ENCODE peak calls at places on chromosomes 6 and 20, in six cellular contexts. K, O, E, I, M and B are unnamed samples.

GRCh38 chr6:82144852-82145332 is 102.7 kb downstream of the IBTK start:
- DNase-seq in I (peak), E (peak), K (peak), M (peak), O (peak), B (peak)

GRCh38 chr6:7041511-7042026 is 66.2 kb upstream of the RREB1 start:
- DNase-seq in I (no peak), K (no peak), M (no peak), E (no peak), O (no peak), B (no peak)

GRCh38 chr6:98842489-98843180 is 8.3 kb downstream of the POU3F2 start:
- DNase-seq in M (no peak), K (no peak), E (no peak), I (no peak), O (no peak), B (no peak)

GRCh38 chr20:37988555-37988954 is 44.7 kb downstream of the TTI1 start:
- DNase-seq in I (no peak), M (no peak), E (no peak), K (no peak), O (no peak), B (peak)

GRCh38 chr20:29079769-29080690 is 2177.4 kb upstream of the DEFB115 start:
- DNase-seq in K (no peak), O (no peak), M (no peak), E (peak), I (no peak), B (no peak)

GRCh38 chr6:16991981-16992629 is 109.7 kb upstream of the STMND1 start:
- DNase-seq in O (no peak), E (no peak), I (no peak), K (no peak), M (no peak), B (no peak)

GRCh38 chr20:58959652-58960051 is 21.4 kb upstream of the NELFCD start:
- DNase-seq in O (no peak), K (no peak), M (no peak), I (no peak), E (peak), B (no peak)

GRCh38 chr6:161233986-161234620 is 39.8 kb downstream of the AGPAT4 start:
- DNase-seq in K (peak), E (peak), I (no peak), O (no peak), M (peak), B (peak)

GRCh38 chr6:165746331-165746730 is 83.3 kb upstream of the PDE10A start:
- DNase-seq in O (no peak), E (no peak), M (no peak), K (no peak), I (no peak), B (no peak)

GRCh38 chr20:59173938-59174496 is 10.4 kb downstream of the ZNF831 start:
- DNase-seq in I (no peak), O (peak), M (no peak), E (no peak), K (no peak), B (no peak)

GRCh38 chr20:60725311-60725906 is 526.7 kb upstream of the CDH4 start:
- DNase-seq in O (no peak), K (no peak), E (no peak), I (no peak), M (no peak), B (no peak)

GRCh38 chr6:166579234-166579575 is 7.3 kb downstream of the RAMACL start:
- DNase-seq in I (no peak), O (no peak), M (no peak), E (no peak), K (no peak), B (no peak)

GRCh38 chr6:37502703-37503485 is 3.2 kb upstream of the CCDC167 start:
- DNase-seq in M (no peak), K (no peak), I (no peak), E (no peak), O (no peak), B (no peak)

GRCh38 chr6:135187372-135187771 is 6.3 kb downstream of the MYB start:
- DNase-seq in E (no peak), I (no peak), M (no peak), K (no peak), O (no peak), B (no peak)

GRCh38 chr6:135281227-135281626 is 100.1 kb downstream of the MYB start:
- DNase-seq in I (no peak), M (no peak), O (no peak), E (peak), K (no peak), B (no peak)

GRCh38 chr6:163533443-163533842 is 118.9 kb downstream of the QKI start:
- DNase-seq in M (no peak), K (no peak), O (no peak), I (no peak), E (peak), B (peak)

GRCh38 chr6:34390531-34391013 is 1.9 kb downstream of the NUDT3 start:
- DNase-seq in M (no peak), I (no peak), O (no peak), K (no peak), E (no peak), B (no peak)

GRCh38 chr20:17663486-17663885 is 18.6 kb downstream of the RRBP1 start:
- DNase-seq in I (no peak), E (peak), O (peak), K (no peak), M (no peak), B (peak)

GRCh38 chr20:2289475-2289874 is 6.3 kb upstream of the TGM3 start:
- DNase-seq in I (no peak), O (no peak), M (no peak), K (no peak), E (no peak), B (no peak)

GRCh38 chr20:34370062-34370461 is 7.0 kb downstream of the ITCH start:
- DNase-seq in K (no peak), E (no peak), M (no peak), O (no peak), I (no peak), B (no peak)

GRCh38 chr6:116633685-116634084 is 17.4 kb downstream of the RSPH4A start:
- DNase-seq in I (no peak), M (no peak), O (no peak), K (no peak), E (no peak), B (no peak)

GRCh38 chr6:6569768-6570167 is 18.8 kb upstream of the LY86 start:
- DNase-seq in E (no peak), O (no peak), K (no peak), M (no peak), I (no peak), B (no peak)

GRCh38 chr6:116572162-116572561 is 858 bp downstream of the RWDD1 start:
- DNase-seq in M (peak), E (peak), K (no peak), O (no peak), I (no peak), B (peak)

GRCh38 chr6:145028144-145028818 is 707.0 kb downstream of the EPM2A start:
- DNase-seq in I (no peak), M (no peak), K (peak), O (no peak), E (peak), B (peak)

GRCh38 chr6:36595168-36595818 is 1.1 kb downstream of the SRSF3 start:
- DNase-seq in E (peak), I (no peak), M (no peak), K (no peak), O (peak), B (peak)

GRCh38 chr6:119612176-119612870 is 262.8 kb upstream of the MAN1A1 start:
- DNase-seq in I (no peak), K (no peak), O (no peak), M (no peak), E (peak), B (no peak)

GRCh38 chr6:25981529-25982263 is 19.1 kb downstream of the TRIM38 start:
- DNase-seq in K (no peak), M (no peak), E (no peak), I (no peak), O (no peak), B (no peak)

GRCh38 chr6:160178271-160178670 is 56.7 kb downstream of the SLC22A1 start:
- DNase-seq in E (no peak), M (no peak), O (no peak), K (no peak), I (no peak), B (no peak)

GRCh38 chr6:132932566-132932965 is 118.2 kb downstream of the RPS12 start:
- DNase-seq in O (no peak), K (no peak), M (no peak), I (no peak), E (no peak), B (no peak)

GRCh38 chr20:63100926-63101699 is 94.3 kb upstream of the BHLHE23 start:
- DNase-seq in E (no peak), I (no peak), O (peak), M (no peak), K (no peak), B (no peak)

GRCh38 chr6:138541793-138542481 is 42.6 kb upstream of the NHSL1 start:
- DNase-seq in K (no peak), E (peak), M (no peak), I (no peak), O (no peak), B (no peak)

GRCh38 chr6:121660277-121660676 is 224.8 kb downstream of the GJA1 start:
- DNase-seq in I (no peak), E (no peak), K (no peak), M (no peak), O (no peak), B (no peak)
- H3K4me3 ChIP-seq in I (no peak), E (no peak), K (no peak), M (no peak), O (no peak), B (no peak)

DNA sequence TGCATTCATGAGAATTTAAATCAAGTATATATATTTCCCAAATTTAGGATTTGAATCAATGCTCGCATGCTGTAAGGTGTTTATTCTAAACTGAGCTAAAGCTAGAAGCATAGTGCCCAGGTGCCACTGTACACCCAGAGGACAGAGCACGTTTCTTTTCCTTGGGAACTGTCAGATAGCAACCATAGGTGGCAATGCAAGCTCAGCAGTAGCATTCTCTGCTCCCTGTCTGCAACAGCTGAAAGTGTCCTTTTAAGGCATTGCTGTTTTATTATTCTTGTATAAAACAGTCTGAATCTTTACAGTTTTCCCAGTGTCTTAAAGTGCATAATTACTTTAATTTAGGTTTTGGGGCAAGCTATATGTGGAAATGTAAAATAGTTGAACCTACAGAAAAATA is 443.4 kb upstream of the MMS22L start:
- DNase-seq in K (no peak), M (no peak), O (no peak), E (no peak), I (no peak), B (no peak)
- TF ChIP-seq CTCF in K (no peak), M (no peak), O (no peak), E (no peak), I (no peak), B (no peak)

DNA sequence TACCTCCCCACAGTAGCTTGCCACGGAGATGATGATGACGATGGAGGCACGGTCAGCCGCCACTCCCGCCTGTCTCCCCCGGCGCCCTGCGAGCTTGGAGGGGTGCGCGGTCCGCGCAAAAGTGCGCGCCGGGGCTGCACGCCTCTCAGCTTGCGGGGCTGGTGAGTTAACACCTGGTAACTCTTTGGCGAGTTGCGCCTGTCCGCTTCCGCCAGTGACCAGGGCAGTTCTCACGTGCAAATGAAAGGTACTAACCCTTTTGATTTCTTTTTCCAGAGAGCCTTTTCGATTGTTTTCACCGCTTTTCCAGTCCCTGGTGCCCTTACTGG is 6.1 kb downstream of the GRIK2 start:
- DNase-seq in E (no peak), I (no peak), K (no peak), O (no peak), M (no peak), B (no peak)
- H3K4me3 ChIP-seq in E (peak), I (no peak), K (no peak), O (no peak), M (no peak), B (peak)

DNA sequence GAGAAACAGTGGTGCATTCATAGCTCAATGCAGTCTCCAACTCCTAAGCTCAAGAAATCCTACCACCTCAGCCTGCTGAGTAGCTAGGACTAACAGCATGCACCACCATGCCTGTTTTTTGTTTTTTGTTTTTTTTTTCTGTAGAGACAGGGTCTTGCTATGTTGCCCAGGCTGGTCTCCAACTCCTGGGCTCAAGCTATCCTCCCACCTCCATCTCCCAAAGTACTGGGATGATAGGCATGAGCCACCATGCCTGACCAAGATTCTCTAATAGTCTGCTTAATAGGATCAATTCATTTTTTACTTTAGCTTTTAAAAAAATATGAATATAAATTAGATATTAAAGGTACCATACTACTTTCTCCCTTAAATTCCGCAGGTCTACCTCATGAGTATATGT is 152.3 kb upstream of the BEND3 start:
- DNase-seq in K (no peak), E (no peak), O (no peak), I (no peak), M (no peak), B (no peak)
- TF ChIP-seq CTCF in K (no peak), E (no peak), O (no peak), I (no peak), M (no peak), B (no peak)

DNA sequence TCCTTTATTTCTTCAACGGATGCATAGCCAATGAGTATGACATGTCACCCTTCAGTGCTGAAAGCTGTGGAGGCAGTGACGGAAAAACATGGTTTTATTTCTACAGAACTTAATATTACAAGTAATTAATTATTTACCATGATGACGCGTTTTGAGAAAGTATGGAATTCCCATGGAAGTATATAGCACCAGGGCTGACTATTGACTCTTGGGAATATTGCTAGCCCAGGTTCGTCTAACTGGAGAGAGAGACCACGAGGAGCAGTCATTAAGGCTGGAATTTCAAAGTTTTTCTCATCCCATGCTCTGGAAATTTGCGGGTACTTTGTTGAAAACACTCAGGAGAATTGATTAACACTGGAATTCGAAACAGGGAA is 155.2 kb upstream of the PRSS16 start:
- DNase-seq in M (no peak), O (no peak), I (no peak), E (no peak), K (no peak), B (no peak)
- H3K4me3 ChIP-seq in M (no peak), O (no peak), I (no peak), E (peak), K (peak), B (peak)

GRCh38 chr20:11912664-11913415 is 4.9 kb upstream of the BTBD3 start:
- DNase-seq in E (no peak), O (no peak), K (no peak), M (no peak), I (no peak), B (no peak)

GRCh38 chr20:11907621-11908020 is 10.1 kb upstream of the BTBD3 start:
- DNase-seq in O (no peak), K (no peak), E (no peak), I (no peak), M (no peak), B (peak)

GRCh38 chr20:11906626-11907480 is 10.8 kb upstream of the BTBD3 start:
- DNase-seq in E (no peak), M (no peak), I (no peak), O (no peak), K (no peak), B (peak)

GRCh38 chr20:11917663-11918062 is at the start of gene BTBD3:
- DNase-seq in O (peak), K (no peak), I (peak), M (peak), E (peak), B (peak)

DNA sequence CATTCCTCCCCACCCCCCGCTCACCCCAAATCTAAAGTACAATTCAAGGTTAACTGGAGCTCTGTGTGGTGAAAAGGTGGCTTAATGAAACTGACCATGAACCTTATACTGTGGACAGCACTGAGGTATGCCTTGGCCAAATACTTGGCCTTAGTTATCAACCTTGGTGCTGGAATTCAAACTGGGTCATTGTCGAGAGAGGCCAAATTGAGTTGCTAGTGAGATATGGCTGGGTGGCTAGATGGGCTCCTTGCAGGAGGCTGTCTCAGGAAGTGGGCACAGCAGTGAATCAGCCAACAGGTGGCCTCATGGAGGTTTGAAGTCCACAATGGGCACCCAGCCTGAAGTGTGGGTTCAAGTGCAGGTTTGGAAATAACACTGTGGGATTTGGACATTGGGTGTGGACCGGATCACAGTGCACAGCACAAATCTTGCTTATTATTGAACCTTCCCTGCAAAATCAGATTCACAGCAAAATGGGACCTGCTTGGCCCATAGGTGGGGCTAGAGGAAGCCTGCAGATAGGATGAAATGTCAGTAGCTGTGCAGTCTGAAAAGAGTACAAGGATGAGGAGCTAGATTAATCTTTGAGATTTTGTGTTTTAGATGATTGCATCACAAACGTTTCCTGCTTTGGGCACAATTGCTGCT is 5.6 kb upstream of the BTBD3 start:
- DNase-seq in M (no peak), O (no peak), K (no peak), E (peak), I (no peak), B (no peak)
- TF ChIP-seq CTCF in M (peak), O (peak), K (peak), E (peak), I (no peak), B (peak)

GRCh38 chr20:50367104-50367674 is 143.0 kb upstream of the PTPN1 start:
- DNase-seq in E (no peak), I (no peak), M (no peak), K (no peak), O (no peak), B (no peak)
- H3K4me3 ChIP-seq in E (no peak), I (no peak), M (no peak), K (no peak), O (no peak), B (no peak)

GRCh38 chr20:49119972-49120371 is 68.2 kb downstream of the STAU1 start:
- DNase-seq in O (no peak), I (no peak), K (no peak), M (no peak), E (no peak), B (no peak)

GRCh38 chr20:49118307-49118706 is 69.8 kb downstream of the STAU1 start:
- DNase-seq in O (no peak), K (no peak), I (no peak), M (no peak), E (no peak), B (no peak)

GRCh38 chr20:49110767-49111694 is 64.9 kb downstream of the CSE1L start:
- DNase-seq in E (no peak), K (no peak), M (no peak), I (no peak), O (no peak), B (no peak)

GRCh38 chr20:49112596-49113274 is 66.6 kb downstream of the CSE1L start:
- DNase-seq in I (no peak), K (no peak), M (no peak), O (no peak), E (no peak), B (peak)

GRCh38 chr20:49115565-49115964 is 69.5 kb downstream of the CSE1L start:
- DNase-seq in M (no peak), K (no peak), E (peak), I (no peak), O (no peak), B (peak)
- TF ChIP-seq CTCF in M (no peak), K (no peak), E (peak), I (no peak), O (no peak), B (peak)